ENCODE peak calls at places on chromosome 7, in nine cellular contexts. C is SW 1271; K is hepatocyte; N is activated naive CD4-positive, alpha-beta T cell treated with anti-CD3 and anti-CD28 coated beads, Interleukin-2, amount 10 ng/mL, durations not matched to agents 7 days and 5 days; W is NCI-H446; Z is AG08395; F is T-helper 9 cell; S is CD8-positive, alpha-beta memory T cell; A is aorta. Y is an unnamed sample.
A peak's percentile ranks its signal among the peaks of the same experiment; 100 is the strongest.

GRCh38 chr7:112205348-112206237 is 606 bp downstream of the DOCK4 start:
- DNase-seq in K (peak; percentile 71), W (peak; percentile 52), N (peak; percentile 57), C (no peak), Z (peak; percentile 24), A (peak; percentile 82), F (peak; percentile 33), S (peak; percentile 64), Y (peak; percentile 36)

GRCh38 chr7:78510580-78511188 is 712.1 kb downstream of the PHTF2 start:
- DNase-seq in A (no peak), Z (peak; percentile 46), N (peak; percentile 19), S (no peak), C (no peak), F (no peak), K (peak; percentile 49), W (peak; percentile 5), Y (no peak)

GRCh38 chr7:108156897-108157605 is 26.9 kb upstream of the LAMB4 start:
- DNase-seq in W (no peak), F (no peak), K (no peak), S (no peak), N (no peak), Z (no peak), C (no peak), A (no peak), Y (no peak)

GRCh38 chr7:35495377-35495776 is 199.6 kb downstream of the HERPUD2 start:
- DNase-seq in Z (no peak), C (no peak), A (no peak), W (no peak), N (no peak), K (no peak), S (no peak), F (no peak), Y (no peak)

GRCh38 chr7:15086171-15086745 is 183.7 kb upstream of the DGKB start:
- DNase-seq in Z (peak; percentile 2), C (no peak), F (no peak), A (no peak), W (no peak), K (no peak), N (no peak), S (no peak), Y (no peak)

GRCh38 chr7:69919712-69920111 is 321.4 kb downstream of the AUTS2 start:
- DNase-seq in Z (no peak), F (no peak), A (no peak), S (no peak), C (no peak), N (no peak), K (no peak), W (no peak), Y (no peak)

GRCh38 chr7:128915841-128916642 is 5.5 kb upstream of the KCP start:
- DNase-seq in F (no peak), N (no peak), Z (no peak), W (no peak), A (peak; percentile 75), K (no peak), S (peak; percentile 37), C (no peak), Y (no peak)

GRCh38 chr7:157689269-157690057 is 352.7 kb downstream of the DNAJB6 start:
- DNase-seq in S (peak; percentile 30), K (no peak), A (peak; percentile 31), F (no peak), C (no peak), N (peak; percentile 19), Z (no peak), W (no peak), Y (no peak)

GRCh38 chr7:140238778-140239652 is 62.2 kb upstream of the KDM7A start:
- DNase-seq in S (no peak), Z (no peak), N (no peak), F (no peak), K (peak; percentile 27), C (no peak), A (no peak), W (no peak), Y (no peak)

GRCh38 chr7:26166681-26167266 is 14.8 kb downstream of the NFE2L3 start:
- DNase-seq in N (no peak), A (no peak), S (no peak), Z (no peak), K (no peak), F (no peak), W (no peak), C (no peak), Y (no peak)

GRCh38 chr7:12839508-12840153 is 152.2 kb downstream of the ARL4A start:
- DNase-seq in K (peak; percentile 16), N (no peak), C (no peak), S (no peak), F (no peak), W (no peak), Z (no peak), A (no peak), Y (no peak)

GRCh38 chr7:116341222-116341907 is 131.0 kb downstream of the TES start:
- DNase-seq in Z (no peak), K (no peak), W (no peak), F (no peak), N (no peak), C (no peak), S (no peak), A (no peak), Y (no peak)

GRCh38 chr7:91082038-91082437 is 182.2 kb upstream of the FZD1 start:
- DNase-seq in A (no peak), N (no peak), C (no peak), W (no peak), S (no peak), F (no peak), Z (peak; percentile 78), K (no peak), Y (no peak)

GRCh38 chr7:48875300-48875916 is 48.9 kb upstream of the CDC14C start:
- DNase-seq in K (peak; percentile 82), Z (no peak), C (no peak), A (no peak), N (peak; percentile 26), S (no peak), W (no peak), F (no peak), Y (peak; percentile 26)

GRCh38 chr7:55553087-55553345 is 19.3 kb downstream of the VOPP1 start:
- DNase-seq in S (no peak), A (no peak), Z (no peak), N (no peak), C (no peak), K (no peak), W (no peak), F (no peak), Y (no peak)

GRCh38 chr7:40586197-40586596 is 451.4 kb downstream of the SUGCT start:
- DNase-seq in A (no peak), Z (peak; percentile 27), K (no peak), N (no peak), W (no peak), C (no peak), S (no peak), F (no peak), Y (no peak)

GRCh38 chr7:44331682-44332081 is 6.3 kb upstream of the CAMK2B start:
- DNase-seq in Z (no peak), K (no peak), N (no peak), W (no peak), C (no peak), F (no peak), S (no peak), A (no peak), Y (no peak)

GRCh38 chr7:26091933-26092332 is 60.1 kb upstream of the NFE2L3 start:
- DNase-seq in W (no peak), K (no peak), F (no peak), S (no peak), A (no peak), C (no peak), Z (no peak), N (peak; percentile 26), Y (peak; percentile 33)

GRCh38 chr7:90917536-90917935 is 321.4 kb downstream of the CDK14 start:
- DNase-seq in N (no peak), Z (no peak), K (no peak), C (no peak), W (no peak), A (no peak), S (no peak), F (no peak), Y (no peak)

GRCh38 chr7:113122657-113123252 is 4.4 kb upstream of the SMIM30 start:
- DNase-seq in Z (no peak), C (no peak), W (no peak), F (no peak), K (no peak), N (no peak), A (no peak), S (no peak), Y (no peak)

GRCh38 chr7:105473163-105473562 is 48.9 kb downstream of the PUS7 start:
- DNase-seq in K (peak; percentile 21), C (no peak), Z (no peak), S (no peak), W (no peak), A (no peak), N (no peak), F (no peak), Y (no peak)

GRCh38 chr7:105849122-105849855 is 27.1 kb downstream of the ATXN7L1 start:
- DNase-seq in C (no peak), S (peak; percentile 86), K (no peak), F (peak; percentile 26), A (no peak), N (peak; percentile 83), W (no peak), Z (no peak), Y (peak; percentile 81)

GRCh38 chr7:36048141-36048901 is 104.7 kb upstream of the EEPD1 start:
- DNase-seq in A (no peak), K (no peak), Z (peak; percentile 87), F (no peak), C (no peak), W (peak; percentile 50), S (no peak), N (no peak), Y (no peak)

GRCh38 chr7:90660819-90661218 is 64.7 kb downstream of the CDK14 start:
- DNase-seq in Z (no peak), W (no peak), S (no peak), C (no peak), F (no peak), A (no peak), N (no peak), K (no peak), Y (no peak)

GRCh38 chr7:3710531-3710930 is 409.5 kb downstream of the SDK1 start:
- DNase-seq in K (no peak), F (no peak), W (no peak), N (no peak), Z (no peak), S (no peak), A (no peak), C (no peak), Y (no peak)

GRCh38 chr7:127486654-127487053 is 94.1 kb upstream of the ZNF800 start:
- DNase-seq in A (no peak), S (no peak), K (no peak), N (no peak), W (no peak), Z (no peak), C (no peak), F (no peak), Y (no peak)

GRCh38 chr7:67856046-67856445 is 859.4 kb downstream of the TYW1 start:
- DNase-seq in Z (no peak), A (no peak), W (no peak), F (no peak), K (no peak), C (no peak), N (no peak), S (no peak), Y (no peak)